ENCODE peak calls at places on chromosome 21, in six cellular contexts. One of them, this sample, is unnamed.

GRCh38 chr21:32739946-32740345 is 12.1 kb upstream of the SYNJ1 start:
- DNase-seq in ACHN: no peak
- DNase-seq in HFFc6: no peak
- DNase-seq in cardiac muscle cell: no peak
- DNase-seq in choroid plexus epithelial cell: no peak
- DNase-seq in stimulated activated CD4-positive, alpha-beta T cell treated with anti-CD3 and anti-CD28 coated beads, Interleukin-1b, Interleukin-23, amount 100 ng/mL, for 24 hours: no peak
- DNase-seq in this sample: no peak

GRCh38 chr21:46196733-46197132 is 12.5 kb upstream of the SPATC1L start:
- DNase-seq in ACHN: no peak
- DNase-seq in HFFc6: no peak
- DNase-seq in cardiac muscle cell: no peak
- DNase-seq in choroid plexus epithelial cell: no peak
- DNase-seq in stimulated activated CD4-positive, alpha-beta T cell treated with anti-CD3 and anti-CD28 coated beads, Interleukin-1b, Interleukin-23, amount 100 ng/mL, for 24 hours: no peak
- DNase-seq in this sample: no peak

GRCh38 chr21:32096411-32096810 is 182.4 kb downstream of the MIS18A start:
- DNase-seq in ACHN: peak
- DNase-seq in HFFc6: no peak
- DNase-seq in cardiac muscle cell: peak
- DNase-seq in choroid plexus epithelial cell: no peak
- DNase-seq in stimulated activated CD4-positive, alpha-beta T cell treated with anti-CD3 and anti-CD28 coated beads, Interleukin-1b, Interleukin-23, amount 100 ng/mL, for 24 hours: no peak
- DNase-seq in this sample: peak

GRCh38 chr21:28431527-28432200 is 561.0 kb downstream of the LTN1 start:
- DNase-seq in ACHN: no peak
- DNase-seq in HFFc6: peak
- DNase-seq in cardiac muscle cell: no peak
- DNase-seq in choroid plexus epithelial cell: no peak
- DNase-seq in stimulated activated CD4-positive, alpha-beta T cell treated with anti-CD3 and anti-CD28 coated beads, Interleukin-1b, Interleukin-23, amount 100 ng/mL, for 24 hours: no peak
- DNase-seq in this sample: peak

GRCh38 chr21:38766987-38767722 is 38.6 kb upstream of the ETS2 start:
- DNase-seq in ACHN: no peak
- DNase-seq in HFFc6: no peak
- DNase-seq in cardiac muscle cell: no peak
- DNase-seq in choroid plexus epithelial cell: no peak
- DNase-seq in stimulated activated CD4-positive, alpha-beta T cell treated with anti-CD3 and anti-CD28 coated beads, Interleukin-1b, Interleukin-23, amount 100 ng/mL, for 24 hours: peak
- DNase-seq in this sample: no peak

GRCh38 chr21:34890258-34890723 is 158.8 kb downstream of the RUNX1 start:
- DNase-seq in ACHN: no peak
- DNase-seq in HFFc6: no peak
- DNase-seq in cardiac muscle cell: no peak
- DNase-seq in choroid plexus epithelial cell: no peak
- DNase-seq in stimulated activated CD4-positive, alpha-beta T cell treated with anti-CD3 and anti-CD28 coated beads, Interleukin-1b, Interleukin-23, amount 100 ng/mL, for 24 hours: no peak
- DNase-seq in this sample: no peak

GRCh38 chr21:26795866-26796329 is 49.3 kb downstream of the ADAMTS1 start:
- DNase-seq in ACHN: no peak
- DNase-seq in HFFc6: peak
- DNase-seq in cardiac muscle cell: no peak
- DNase-seq in choroid plexus epithelial cell: peak
- DNase-seq in stimulated activated CD4-positive, alpha-beta T cell treated with anti-CD3 and anti-CD28 coated beads, Interleukin-1b, Interleukin-23, amount 100 ng/mL, for 24 hours: no peak
- DNase-seq in this sample: peak

GRCh38 chr21:46226920-46227599 is 1.5 kb downstream of the LSS start:
- DNase-seq in ACHN: no peak
- DNase-seq in HFFc6: peak
- DNase-seq in cardiac muscle cell: peak
- DNase-seq in choroid plexus epithelial cell: peak
- DNase-seq in stimulated activated CD4-positive, alpha-beta T cell treated with anti-CD3 and anti-CD28 coated beads, Interleukin-1b, Interleukin-23, amount 100 ng/mL, for 24 hours: no peak
- DNase-seq in this sample: peak

GRCh38 chr21:43305336-43305665 is 121.6 kb downstream of the SIK1 start:
- DNase-seq in ACHN: no peak
- DNase-seq in HFFc6: no peak
- DNase-seq in cardiac muscle cell: no peak
- DNase-seq in choroid plexus epithelial cell: no peak
- DNase-seq in stimulated activated CD4-positive, alpha-beta T cell treated with anti-CD3 and anti-CD28 coated beads, Interleukin-1b, Interleukin-23, amount 100 ng/mL, for 24 hours: no peak
- DNase-seq in this sample: no peak

GRCh38 chr21:37365657-37366487 is 701 bp upstream of the DYRK1A start:
- DNase-seq in ACHN: peak
- DNase-seq in HFFc6: peak
- DNase-seq in cardiac muscle cell: peak
- DNase-seq in choroid plexus epithelial cell: peak
- DNase-seq in stimulated activated CD4-positive, alpha-beta T cell treated with anti-CD3 and anti-CD28 coated beads, Interleukin-1b, Interleukin-23, amount 100 ng/mL, for 24 hours: no peak
- DNase-seq in this sample: peak

GRCh38 chr21:15138475-15138874 is 73.7 kb upstream of the NRIP1 start:
- DNase-seq in ACHN: no peak
- DNase-seq in HFFc6: no peak
- DNase-seq in cardiac muscle cell: no peak
- DNase-seq in choroid plexus epithelial cell: no peak
- DNase-seq in stimulated activated CD4-positive, alpha-beta T cell treated with anti-CD3 and anti-CD28 coated beads, Interleukin-1b, Interleukin-23, amount 100 ng/mL, for 24 hours: no peak
- DNase-seq in this sample: no peak

GRCh38 chr21:15749868-15750174 is 20.0 kb downstream of the USP25 start:
- DNase-seq in ACHN: no peak
- DNase-seq in HFFc6: no peak
- DNase-seq in cardiac muscle cell: no peak
- DNase-seq in choroid plexus epithelial cell: peak
- DNase-seq in stimulated activated CD4-positive, alpha-beta T cell treated with anti-CD3 and anti-CD28 coated beads, Interleukin-1b, Interleukin-23, amount 100 ng/mL, for 24 hours: no peak
- DNase-seq in this sample: peak

GRCh38 chr21:27564684-27565280 is 597.9 kb upstream of the ADAMTS5 start:
- DNase-seq in ACHN: peak
- DNase-seq in HFFc6: peak
- DNase-seq in cardiac muscle cell: peak
- DNase-seq in choroid plexus epithelial cell: peak
- DNase-seq in stimulated activated CD4-positive, alpha-beta T cell treated with anti-CD3 and anti-CD28 coated beads, Interleukin-1b, Interleukin-23, amount 100 ng/mL, for 24 hours: no peak
- DNase-seq in this sample: peak

GRCh38 chr21:45836694-45837670 is 144.6 kb upstream of the COL6A1 start:
- DNase-seq in ACHN: no peak
- DNase-seq in HFFc6: no peak
- DNase-seq in cardiac muscle cell: no peak
- DNase-seq in choroid plexus epithelial cell: peak
- DNase-seq in stimulated activated CD4-positive, alpha-beta T cell treated with anti-CD3 and anti-CD28 coated beads, Interleukin-1b, Interleukin-23, amount 100 ng/mL, for 24 hours: no peak
- DNase-seq in this sample: no peak

GRCh38 chr21:41458559-41458958 is 32.5 kb downstream of the MX1 start:
- DNase-seq in ACHN: no peak
- DNase-seq in HFFc6: no peak
- DNase-seq in cardiac muscle cell: no peak
- DNase-seq in choroid plexus epithelial cell: no peak
- DNase-seq in stimulated activated CD4-positive, alpha-beta T cell treated with anti-CD3 and anti-CD28 coated beads, Interleukin-1b, Interleukin-23, amount 100 ng/mL, for 24 hours: no peak
- DNase-seq in this sample: no peak

GRCh38 chr21:25501996-25502665 is 105.2 kb downstream of the MRPL39 start:
- DNase-seq in ACHN: peak
- DNase-seq in HFFc6: no peak
- DNase-seq in cardiac muscle cell: no peak
- DNase-seq in choroid plexus epithelial cell: no peak
- DNase-seq in stimulated activated CD4-positive, alpha-beta T cell treated with anti-CD3 and anti-CD28 coated beads, Interleukin-1b, Interleukin-23, amount 100 ng/mL, for 24 hours: peak
- DNase-seq in this sample: no peak

GRCh38 chr21:38254970-38255369 is 1.8 kb upstream of the KCNJ15 start:
- DNase-seq in ACHN: no peak
- DNase-seq in HFFc6: no peak
- DNase-seq in cardiac muscle cell: no peak
- DNase-seq in choroid plexus epithelial cell: no peak
- DNase-seq in stimulated activated CD4-positive, alpha-beta T cell treated with anti-CD3 and anti-CD28 coated beads, Interleukin-1b, Interleukin-23, amount 100 ng/mL, for 24 hours: no peak
- DNase-seq in this sample: no peak

GRCh38 chr21:33473344-33473743 is 6.4 kb downstream of the TMEM50B start:
- DNase-seq in ACHN: no peak
- DNase-seq in HFFc6: no peak
- DNase-seq in cardiac muscle cell: no peak
- DNase-seq in choroid plexus epithelial cell: no peak
- DNase-seq in stimulated activated CD4-positive, alpha-beta T cell treated with anti-CD3 and anti-CD28 coated beads, Interleukin-1b, Interleukin-23, amount 100 ng/mL, for 24 hours: no peak
- DNase-seq in this sample: no peak

This sample was measured in cardiac fibroblast.